ENCODE peak calls at places on chromosome 9, in six cellular contexts. K is A549, U is astrocyte of the spinal cord, I is fibroblast of pulmonary artery, E is GM12865, N is stomach. G is an unnamed sample.

GRCh38 chr9:94867281-94867841 is 140.9 kb downstream of the AOPEP start:
- DNase-seq in K (peak; percentile 87), U (peak; percentile 91), I (peak; percentile 93), E (no peak), N (peak; percentile 83), G (peak; percentile 88)

GRCh38 chr9:132671620-132672412 is 1.6 kb downstream of the GTF3C4 start:
- DNase-seq in K (no peak), U (no peak), I (no peak), E (no peak), N (no peak), G (no peak)

GRCh38 chr9:133627341-133627740 is 8.8 kb upstream of the DBH start:
- DNase-seq in K (no peak), U (no peak), I (no peak), E (no peak), N (no peak), G (no peak)

GRCh38 chr9:127634698-127635097 is 22.6 kb downstream of the STXBP1 start:
- DNase-seq in K (no peak), U (no peak), I (no peak), E (peak; percentile 6), N (no peak), G (no peak)

GRCh38 chr9:134593286-134593685 is 48.3 kb upstream of the COL5A1 start:
- DNase-seq in K (no peak), U (no peak), I (no peak), E (no peak), N (no peak), G (peak; percentile 60)

GRCh38 chr9:14525840-14526239 is 167.4 kb downstream of the ZDHHC21 start:
- DNase-seq in K (no peak), U (no peak), I (no peak), E (no peak), N (no peak), G (no peak)

GRCh38 chr9:127959841-127960409 is 20.9 kb downstream of the EEIG1 start:
- DNase-seq in K (no peak), U (no peak), I (no peak), E (no peak), N (no peak), G (no peak)

GRCh38 chr9:35935755-35936509 is 22.0 kb downstream of the OR2S2 start:
- DNase-seq in K (no peak), U (peak; percentile 88), I (peak; percentile 72), E (no peak), N (no peak), G (no peak)

GRCh38 chr9:130689937-130690700 is 3.5 kb upstream of the EXOSC2 start:
- DNase-seq in K (peak; percentile 93), U (peak; percentile 96), I (peak; percentile 95), E (peak; percentile 84), N (peak; percentile 87), G (peak; percentile 81)

GRCh38 chr9:75454043-75454442 is 365.7 kb downstream of the OSTF1 start:
- DNase-seq in K (no peak), U (no peak), I (no peak), E (no peak), N (no peak), G (no peak)

GRCh38 chr9:116156621-116157314 is 3.2 kb downstream of the PAPPA start:
- DNase-seq in K (peak; percentile 72), U (peak; percentile 77), I (peak; percentile 96), E (no peak), N (peak; percentile 43), G (peak; percentile 88)

GRCh38 chr9:371349-371748 is 156.7 kb downstream of the DOCK8 start:
- DNase-seq in K (no peak), U (no peak), I (no peak), E (no peak), N (no peak), G (no peak)

GRCh38 chr9:14584571-14584970 is 108.7 kb downstream of the ZDHHC21 start:
- DNase-seq in K (no peak), U (no peak), I (no peak), E (no peak), N (no peak), G (no peak)

GRCh38 chr9:128916745-128917144 is 4.0 kb upstream of the PHYHD1 start:
- DNase-seq in K (no peak), U (no peak), I (no peak), E (no peak), N (no peak), G (no peak)

GRCh38 chr9:108850293-108850897 is 5.4 kb downstream of the ACTL7B start:
- DNase-seq in K (no peak), U (peak; percentile 24), I (peak; percentile 66), E (peak; percentile 34), N (no peak), G (no peak)

DNA sequence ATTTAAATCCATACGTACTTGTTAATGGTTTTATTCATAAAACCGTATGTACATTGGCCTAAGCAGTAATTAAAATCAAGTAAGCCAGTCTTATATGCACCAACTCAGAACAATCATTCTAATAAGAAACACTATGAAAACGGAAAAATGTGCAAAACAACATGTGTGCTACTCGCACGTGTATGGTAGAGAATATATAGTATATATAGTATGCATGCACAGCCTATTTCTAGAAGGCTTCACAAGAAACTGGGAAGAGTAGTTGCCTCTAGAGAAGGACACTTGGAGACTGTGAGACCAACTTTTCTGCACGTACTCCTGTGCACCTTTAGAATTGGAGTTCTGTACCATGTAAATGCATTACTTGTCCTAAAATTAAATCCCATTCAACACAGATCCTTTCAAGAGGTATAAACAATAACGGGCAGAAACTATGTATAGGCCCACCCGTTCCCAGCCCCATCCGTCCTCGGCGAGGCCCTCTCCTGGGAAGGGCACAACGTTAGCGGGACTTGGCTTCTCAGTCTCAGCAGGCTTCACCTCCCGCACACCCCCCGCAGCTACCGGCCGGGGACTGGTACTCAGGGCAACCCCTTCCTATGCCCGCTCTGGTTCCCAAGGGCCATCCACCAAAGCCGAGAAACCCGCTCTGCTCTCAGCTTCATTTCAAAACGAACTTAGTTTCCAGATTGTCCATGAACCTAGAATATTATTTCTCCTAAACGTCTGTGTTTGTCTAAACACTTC is 2.0 kb downstream of the CDC14B start:
- DNase-seq in K (no peak), U (no peak), I (no peak), E (no peak), N (no peak), G (no peak)
- H3K4me3 ChIP-seq in K (peak overlapping the region; percentile 98), U (peak overlapping the region; percentile 62), I (no peak overlapping the region), E (no peak overlapping the region), N (peak overlapping the region; percentile 93), G (no peak overlapping the region)

GRCh38 chr9:77177143-77177893 is at the start of gene VPS13A:
- DNase-seq in K (peak; percentile 84), U (peak; percentile 93), I (peak; percentile 92), E (peak; percentile 96), N (peak; percentile 92), G (peak; percentile 97)
- TF ChIP-seq CTCF in K (peak; percentile 19), U (peak; percentile 28), I (no peak), E (peak; percentile 28), N (peak; percentile 26), G (no peak)

GRCh38 chr9:90803860-90804593 is 2.4 kb downstream of the SYK start:
- DNase-seq in K (no peak), U (no peak), I (no peak), E (no peak), N (no peak), G (no peak)

GRCh38 chr9:90801507-90802289 is at the start of gene SYK:
- DNase-seq in K (no peak), U (no peak), I (no peak), E (peak; percentile 54), N (peak; percentile 79), G (no peak)

GRCh38 chr9:90802534-90802933 is 915 bp downstream of the SYK start:
- DNase-seq in K (no peak), U (no peak), I (no peak), E (no peak), N (no peak), G (no peak)

GRCh38 chr9:90799271-90799860 is 2.3 kb upstream of the SYK start:
- DNase-seq in K (no peak), U (no peak), I (no peak), E (no peak), N (no peak), G (no peak)

DNA sequence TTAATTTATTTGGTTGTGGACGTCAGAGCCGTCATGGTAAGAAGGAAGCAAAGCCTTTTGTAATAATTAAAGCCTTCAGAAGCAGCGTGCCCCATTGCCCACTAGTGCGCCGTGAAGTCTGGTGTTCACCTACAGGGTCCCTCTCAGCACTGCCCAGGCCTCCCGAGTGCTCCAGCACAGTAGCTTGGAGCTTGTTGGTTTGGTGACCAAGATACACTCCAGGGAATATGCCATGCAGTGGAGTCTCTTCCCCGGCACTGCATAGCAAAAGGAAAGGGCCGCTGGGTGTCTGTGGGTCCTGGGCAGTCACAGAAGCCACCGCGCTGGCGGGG is 478 bp upstream of the SYK start:
- DNase-seq in K (no peak), U (no peak), I (no peak), E (no peak), N (no peak), G (no peak)
- H3K4me3 ChIP-seq in K (peak overlapping the region; percentile 52), U (no peak overlapping the region), I (no peak overlapping the region), E (peak overlapping the region; percentile 64), N (peak overlapping the region; percentile 51), G (peak overlapping the region; percentile 69)

GRCh38 chr9:71636143-71636839 is 132.0 kb downstream of the CEMIP2 start:
- DNase-seq in K (no peak), U (no peak), I (no peak), E (no peak), N (no peak), G (no peak)
- TF ChIP-seq CTCF in K (no peak), U (no peak), I (no peak), E (no peak), N (no peak), G (no peak)